ENCODE peak calls at places on chromosomes 3 and 15, in four cellular contexts. U is CD4-positive, alpha-beta T cell; C is progenitor cell of endocrine pancreas; Y is GM23338. Q is an unnamed sample.

GRCh38 chr3:52366527-52366926 is 50.4 kb downstream of the DNAH1 start:
- DNase-seq in C (no peak), Y (no peak), U (no peak), Q (no peak)

GRCh38 chr3:196356556-196356955 is 18.4 kb upstream of the TM4SF19 start:
- DNase-seq in Y (no peak), C (no peak), U (no peak), Q (no peak)

GRCh38 chr15:38145671-38146111 is 106.9 kb upstream of the SPRED1 start:
- DNase-seq in C (no peak), U (no peak), Y (no peak), Q (no peak)

GRCh38 chr3:24101676-24102168 is 156.6 kb downstream of the NR1D2 start:
- DNase-seq in C (no peak), U (no peak), Y (no peak), Q (no peak)

GRCh38 chr15:59330649-59331048 is 42.0 kb downstream of the MYO1E start:
- DNase-seq in U (no peak), C (no peak), Y (no peak), Q (no peak)

GRCh38 chr15:48644827-48645557 is 517 bp downstream of the FBN1 start:
- DNase-seq in Y (peak; percentile 73), U (no peak), C (peak; percentile 27), Q (no peak)

GRCh38 chr15:89408512-89409183 is 74.0 kb upstream of the POLG start:
- DNase-seq in Y (no peak), U (no peak), C (no peak), Q (no peak)

GRCh38 chr3:9727041-9727595 is 4.4 kb upstream of the BRPF1 start:
- DNase-seq in C (no peak), Y (peak; percentile 93), U (peak; percentile 41), Q (no peak)

GRCh38 chr3:146164071-146164470 is 3.1 kb upstream of the PLOD2 start:
- DNase-seq in C (no peak), U (no peak), Y (no peak), Q (no peak)

GRCh38 chr3:188178293-188178950 is 24.5 kb downstream of the LPP start:
- DNase-seq in C (no peak), U (no peak), Y (no peak), Q (no peak)

GRCh38 chr3:152969557-152970300 is 134.8 kb downstream of the P2RY1 start:
- DNase-seq in U (no peak), Y (peak; percentile 20), C (no peak), Q (no peak)

GRCh38 chr15:67548862-67549651 is 6.6 kb downstream of the MAP2K5 start:
- DNase-seq in U (no peak), C (no peak), Y (peak; percentile 88), Q (no peak)

GRCh38 chr3:54841461-54841860 is 86.4 kb downstream of the LRTM1 start:
- DNase-seq in U (no peak), Y (no peak), C (no peak), Q (no peak)

GRCh38 chr3:195238626-195239118 is 32.3 kb downstream of the XXYLT1 start:
- DNase-seq in C (no peak), Y (no peak), U (no peak), Q (no peak)

GRCh38 chr15:72342385-72342784 is 22.4 kb upstream of the CELF6 start:
- DNase-seq in C (no peak), U (peak; percentile 20), Y (peak; percentile 94), Q (no peak)

GRCh38 chr3:52872245-52872644 is 25.1 kb downstream of the STIMATE start:
- DNase-seq in C (no peak), U (no peak), Y (no peak), Q (no peak)

GRCh38 chr3:107269081-107269480 is 108.2 kb upstream of the CCDC54 start:
- DNase-seq in Y (no peak), U (no peak), C (no peak), Q (no peak)

GRCh38 chr15:90090226-90090848 is 11.9 kb downstream of the IDH2 start:
- DNase-seq in Y (no peak), C (no peak), U (no peak), Q (no peak)

GRCh38 chr3:136171097-136171542 is 25.0 kb downstream of the MSL2 start:
- DNase-seq in C (no peak), U (no peak), Y (no peak), Q (peak; percentile 43)

GRCh38 chr3:170431054-170431453 is 12.4 kb downstream of the CLDN11 start:
- DNase-seq in Y (no peak), C (no peak), U (no peak), Q (no peak)

GRCh38 chr3:123244128-123244527 is 42.4 kb downstream of the SEC22A start:
- DNase-seq in C (no peak), Y (no peak), U (no peak), Q (no peak)

GRCh38 chr3:185455860-185456259 is 43.0 kb downstream of the TMEM41A start:
- DNase-seq in Y (no peak), C (no peak), U (no peak), Q (no peak)

GRCh38 chr3:185457376-185457775 is 41.5 kb downstream of the TMEM41A start:
- DNase-seq in Y (no peak), U (no peak), C (no peak), Q (no peak)

GRCh38 chr3:185465471-185465870 is 33.4 kb downstream of the TMEM41A start:
- DNase-seq in C (no peak), U (no peak), Y (no peak), Q (no peak)

GRCh38 chr3:185460283-185460682 is 38.6 kb downstream of the TMEM41A start:
- DNase-seq in U (no peak), Y (no peak), C (no peak), Q (no peak)

DNA sequence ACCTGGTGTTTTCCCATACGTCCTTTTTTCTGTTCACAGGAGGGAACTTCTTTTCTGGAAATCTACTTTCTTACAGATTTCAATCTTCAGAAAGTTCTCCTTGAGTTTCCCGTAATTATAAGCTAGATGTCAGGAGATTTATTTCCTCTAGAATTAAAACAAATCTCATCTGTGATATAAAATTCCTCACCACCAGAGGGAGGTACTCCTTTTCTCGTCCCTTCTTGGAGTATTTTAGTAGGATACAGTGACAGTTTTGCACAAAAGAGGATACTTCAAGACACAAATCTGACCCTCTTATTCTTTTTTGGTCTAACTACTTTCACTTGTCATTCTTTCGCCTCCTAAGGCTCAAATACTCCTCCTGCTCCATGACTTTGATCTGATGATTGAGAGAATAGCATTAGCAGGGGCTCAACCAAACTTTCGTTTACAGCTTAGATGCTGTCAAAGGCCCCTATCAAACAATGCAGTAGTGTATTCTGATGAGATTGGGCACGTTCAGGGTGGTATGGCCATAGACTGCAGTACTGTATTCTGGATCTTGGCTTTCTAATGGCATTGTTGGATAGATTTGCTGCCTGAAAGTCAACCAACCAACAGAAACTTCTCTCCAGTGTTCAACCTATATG is 38.0 kb downstream of the TMEM41A start:
- DNase-seq in U (no peak), C (no peak), Y (peak; percentile 63), Q (no peak)
- TF ChIP-seq CTCF in U (no peak), C (peak; percentile 49), Y (peak; percentile 53), Q (peak; percentile 47)

GRCh38 chr3:157133434-157134320 is 26.3 kb downstream of the CCNL1 start:
- DNase-seq in C (no peak), U (no peak), Y (no peak), Q (no peak)

GRCh38 chr3:157134620-157135191 is 25.2 kb downstream of the CCNL1 start:
- DNase-seq in Y (no peak), C (no peak), U (no peak), Q (no peak)

GRCh38 chr3:157132936-157133335 is 27.0 kb downstream of the CCNL1 start:
- DNase-seq in C (no peak), U (no peak), Y (no peak), Q (no peak)

GRCh38 chr3:157136647-157137387 is 23.1 kb downstream of the CCNL1 start:
- DNase-seq in U (no peak), Y (no peak), C (no peak), Q (no peak)

GRCh38 chr3:157135671-157136396 is 24.1 kb downstream of the CCNL1 start:
- DNase-seq in U (no peak), Y (no peak), C (no peak), Q (no peak)
- TF ChIP-seq CTCF in U (no peak), Y (peak; percentile 40), C (no peak), Q (peak; percentile 61)

GRCh38 chr15:95174880-95175279 is 943.5 kb downstream of the MCTP2 start:
- DNase-seq in C (no peak), U (no peak), Y (no peak), Q (peak; percentile 83)

GRCh38 chr15:95174281-95174680 is 942.9 kb downstream of the MCTP2 start:
- DNase-seq in Y (no peak), C (no peak), U (no peak), Q (no peak)

GRCh38 chr15:95175914-95176658 is 944.7 kb downstream of the MCTP2 start:
- DNase-seq in C (no peak), Y (no peak), U (no peak), Q (no peak)

GRCh38 chr15:95180530-95180929 is 949.2 kb downstream of the MCTP2 start:
- DNase-seq in U (no peak), C (no peak), Y (no peak), Q (no peak)

GRCh38 chr15:95176794-95177577 is 945.6 kb downstream of the MCTP2 start:
- DNase-seq in U (no peak), Y (no peak), C (no peak), Q (no peak)
- TF ChIP-seq CTCF in U (no peak), Y (peak; percentile 20), C (no peak), Q (no peak)

DNA sequence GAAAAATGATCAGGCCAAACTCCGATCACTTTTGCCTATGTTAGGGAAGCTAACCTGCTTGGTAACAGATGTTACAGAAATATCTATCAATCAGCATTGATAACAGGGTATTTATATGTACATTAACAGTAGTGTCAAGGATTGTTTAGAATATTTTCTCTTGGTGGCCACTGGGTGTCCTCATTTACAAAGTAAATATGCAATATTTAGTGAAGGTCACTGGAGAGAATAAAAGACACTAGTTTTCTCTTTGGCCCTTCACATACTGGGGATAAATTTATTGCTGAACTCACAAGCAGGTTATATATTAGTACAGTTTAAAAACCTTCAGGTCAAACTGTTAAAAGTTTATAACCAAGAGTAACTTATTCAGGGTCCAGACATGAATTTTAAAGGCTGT is 69.0 kb downstream of the TIGIT start:
- DNase-seq in U (no peak), Y (peak; percentile 29), C (no peak), Q (no peak)
- TF ChIP-seq CTCF in U (peak; percentile 35), Y (no peak), C (peak; percentile 41), Q (peak; percentile 43)

DNA sequence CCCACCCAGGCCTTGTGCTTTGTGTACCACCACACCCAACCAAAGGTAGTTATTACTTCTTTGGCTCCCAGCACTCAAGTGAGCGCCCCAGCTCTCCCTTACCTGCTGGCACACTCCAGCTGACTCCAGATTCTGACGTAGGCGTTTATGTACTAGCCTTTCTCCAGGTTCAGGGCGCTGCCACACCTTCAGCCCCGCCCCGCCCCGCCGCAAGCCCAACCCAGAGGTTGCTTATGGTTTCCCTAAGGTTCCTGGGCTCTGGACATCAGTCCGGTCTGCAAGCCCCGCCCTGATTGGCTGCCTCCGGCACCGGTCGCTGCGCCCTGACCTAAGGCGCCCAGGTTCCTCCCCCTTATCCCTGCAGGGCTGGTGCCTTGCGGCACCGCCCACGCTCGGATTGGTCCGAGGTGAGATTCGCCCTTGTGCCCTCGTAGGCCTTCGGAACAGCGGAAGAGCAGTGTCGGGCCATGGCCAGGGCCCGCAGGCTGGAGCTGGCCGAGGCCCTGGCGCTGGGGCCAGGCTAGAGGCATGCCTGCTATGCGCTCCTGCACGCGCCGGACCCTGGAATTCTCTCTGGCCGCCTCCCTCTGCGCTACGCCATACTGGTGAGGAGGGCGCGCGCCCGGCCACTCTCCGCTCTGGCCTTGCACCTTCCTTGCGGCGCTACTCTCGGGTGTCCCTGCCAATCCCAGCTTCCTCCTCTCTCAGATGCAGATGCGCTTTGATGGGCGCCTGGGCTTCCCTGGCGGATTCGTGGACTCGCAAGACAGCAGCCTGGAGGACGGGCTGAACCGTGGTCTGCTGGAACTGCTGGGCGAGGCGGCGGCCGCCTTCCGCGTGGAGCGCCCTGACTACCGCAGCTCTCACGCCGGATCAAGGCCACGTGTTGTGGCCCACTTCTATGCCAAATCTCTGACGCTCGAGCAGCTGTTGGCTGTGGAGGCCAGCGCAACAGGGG is 19.8 kb upstream of the NUDT16 start:
- DNase-seq in C (peak; percentile 83), Y (peak; percentile 98), U (no peak), Q (peak; percentile 80)
- TF ChIP-seq CTCF in C (no peak), Y (no peak), U (no peak), Q (no peak)